ENCODE peak calls at places on chromosomes 4 and X, in eight cellular contexts. P is neural progenitor cell, R is fibroblast of lung, H is RWPE2, L is uterus, Q is lung, Z is H9, B is ovary. J is an unnamed sample.

GRCh38 chr4:40333921-40334352 is 1.2 kb upstream of the CHRNA9 start:
- DNase-seq in B (no peak), L (no peak), R (peak), Z (no peak), Q (no peak), H (peak), P (no peak), J (no peak)

GRCh38 chr4:113908829-113909228 is 70.6 kb downstream of the ARSJ start:
- DNase-seq in B (no peak), H (no peak), Z (no peak), Q (no peak), P (no peak), R (peak), L (no peak), J (no peak)

GRCh38 chrX:98379134-98379533 is 1495.4 kb downstream of the RPA4 start:
- DNase-seq in Z (peak), R (no peak), L (no peak), H (no peak), P (no peak), B (no peak), Q (no peak), J (no peak)

GRCh38 chrX:132718411-132718810 is 229.6 kb upstream of the MBNL3 start:
- DNase-seq in Q (no peak), R (no peak), Z (no peak), B (no peak), H (no peak), P (no peak), L (no peak), J (no peak)

GRCh38 chr4:47106561-47106960 is 75.2 kb downstream of the GABRB1 start:
- DNase-seq in P (no peak), H (no peak), R (peak), B (no peak), Q (no peak), L (no peak), Z (no peak), J (no peak)

GRCh38 chrX:37998586-37999267 is 7.6 kb upstream of the SYTL5 start:
- DNase-seq in B (no peak), P (no peak), Q (no peak), Z (no peak), R (peak), L (no peak), H (no peak), J (no peak)

GRCh38 chrX:11137543-11138139 is 26.5 kb downstream of the HCCS start:
- DNase-seq in Q (no peak), R (peak), Z (no peak), P (peak), H (no peak), L (no peak), B (no peak), J (no peak)

GRCh38 chrX:11180571-11180970 is 69.4 kb downstream of the HCCS start:
- DNase-seq in Q (no peak), H (no peak), B (no peak), R (peak), Z (no peak), L (no peak), P (no peak), J (no peak)

GRCh38 chr4:73839071-73839470 is 2.6 kb downstream of the CXCL6 start:
- DNase-seq in B (no peak), Q (no peak), Z (no peak), H (no peak), L (no peak), R (no peak), P (no peak), J (no peak)

GRCh38 chr4:137524642-137525384 is 7.5 kb downstream of the PCDH18 start:
- DNase-seq in Q (no peak), Z (no peak), L (no peak), R (peak), B (no peak), H (no peak), P (no peak), J (no peak)

GRCh38 chrX:46561931-46562721 is 11.4 kb upstream of the CHST7 start:
- DNase-seq in P (no peak), Q (peak), Z (no peak), L (no peak), B (no peak), R (no peak), H (no peak), J (no peak)

GRCh38 chrX:110143454-110144210 is 140.7 kb downstream of the TMEM164 start:
- DNase-seq in P (no peak), H (no peak), R (no peak), Z (no peak), B (no peak), L (no peak), Q (no peak), J (no peak)

GRCh38 chr4:59243038-59243437 is 1957.1 kb upstream of the ADGRL3 start:
- DNase-seq in H (no peak), Z (no peak), L (no peak), R (no peak), B (no peak), P (no peak), Q (no peak), J (no peak)

GRCh38 chr4:67700119-67700873 is 659 bp downstream of the UBA6 start:
- DNase-seq in Q (peak), R (peak), B (no peak), L (no peak), Z (no peak), H (no peak), P (no peak), J (no peak)

GRCh38 chr4:25280210-25280609 is 32.4 kb upstream of the ZCCHC4 start:
- DNase-seq in B (no peak), R (no peak), L (no peak), P (no peak), Q (no peak), H (no peak), Z (no peak), J (no peak)

GRCh38 chrX:30957753-30958152 is 68.7 kb upstream of the TAB3 start:
- DNase-seq in R (peak), H (no peak), L (no peak), P (no peak), Z (no peak), B (no peak), Q (no peak), J (no peak)

GRCh38 chrX:1481636-1482529 is 29.2 kb upstream of the ASMTL start:
- DNase-seq in L (no peak), Q (peak), P (peak), H (no peak), Z (peak), R (peak), B (peak), J (no peak)

GRCh38 chr4:81826336-81826735 is 354.6 kb upstream of the RASGEF1B start:
- DNase-seq in H (no peak), R (no peak), P (no peak), B (no peak), L (no peak), Z (no peak), Q (no peak), J (no peak)

GRCh38 chr4:81504685-81505598 is 33.2 kb upstream of the RASGEF1B start:
- DNase-seq in B (no peak), L (peak), H (no peak), P (no peak), Z (no peak), Q (peak), R (peak), J (no peak)

GRCh38 chr4:184596617-184597185 is 52.5 kb downstream of the CASP3 start:
- DNase-seq in Q (no peak), R (no peak), Z (no peak), P (no peak), L (no peak), H (no peak), B (no peak), J (no peak)

GRCh38 chr4:81355136-81355535 is 116.6 kb downstream of the RASGEF1B start:
- DNase-seq in Z (no peak), Q (no peak), H (no peak), P (peak), R (no peak), B (no peak), L (no peak), J (no peak)

GRCh38 chr4:31324814-31325213 is 604.6 kb downstream of the PCDH7 start:
- DNase-seq in L (no peak), P (no peak), B (no peak), H (no peak), Q (no peak), Z (no peak), R (no peak), J (no peak)

GRCh38 chrX:39258331-39258730 is 457.1 kb downstream of the MID1IP1 start:
- DNase-seq in L (no peak), P (peak), H (no peak), B (no peak), Q (no peak), Z (peak), R (no peak), J (no peak)

GRCh38 chr4:139511320-139511719 is 44.7 kb downstream of the SETD7 start:
- DNase-seq in H (no peak), R (no peak), B (no peak), Q (no peak), L (no peak), Z (no peak), P (no peak), J (no peak)

DNA sequence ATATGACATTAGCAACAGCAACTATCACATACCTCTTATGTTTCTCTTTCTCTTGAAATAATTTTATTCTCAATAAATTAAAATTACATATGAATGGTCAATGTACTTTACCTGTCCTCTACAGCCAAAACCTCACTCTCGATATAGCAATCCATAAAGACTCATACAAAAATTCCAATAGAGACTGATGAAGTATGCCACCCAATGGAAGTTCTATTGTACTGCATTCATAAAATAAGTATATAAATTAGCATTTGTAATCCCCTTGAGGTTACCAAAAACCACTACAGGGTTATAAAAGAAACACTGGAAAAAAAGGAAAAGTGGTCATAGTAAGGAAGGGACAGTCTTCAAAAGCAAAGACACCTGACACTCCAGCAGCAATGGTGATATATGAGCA is 32.8 kb downstream of the CLDN2 start:
- DNase-seq in R (peak), P (no peak), H (no peak), L (no peak), Z (no peak), B (no peak), Q (no peak), J (no peak)
- TF ChIP-seq CTCF in R (peak), P (peak), H (peak), L (no peak), Z (peak), B (no peak), Q (no peak), J (peak)

DNA sequence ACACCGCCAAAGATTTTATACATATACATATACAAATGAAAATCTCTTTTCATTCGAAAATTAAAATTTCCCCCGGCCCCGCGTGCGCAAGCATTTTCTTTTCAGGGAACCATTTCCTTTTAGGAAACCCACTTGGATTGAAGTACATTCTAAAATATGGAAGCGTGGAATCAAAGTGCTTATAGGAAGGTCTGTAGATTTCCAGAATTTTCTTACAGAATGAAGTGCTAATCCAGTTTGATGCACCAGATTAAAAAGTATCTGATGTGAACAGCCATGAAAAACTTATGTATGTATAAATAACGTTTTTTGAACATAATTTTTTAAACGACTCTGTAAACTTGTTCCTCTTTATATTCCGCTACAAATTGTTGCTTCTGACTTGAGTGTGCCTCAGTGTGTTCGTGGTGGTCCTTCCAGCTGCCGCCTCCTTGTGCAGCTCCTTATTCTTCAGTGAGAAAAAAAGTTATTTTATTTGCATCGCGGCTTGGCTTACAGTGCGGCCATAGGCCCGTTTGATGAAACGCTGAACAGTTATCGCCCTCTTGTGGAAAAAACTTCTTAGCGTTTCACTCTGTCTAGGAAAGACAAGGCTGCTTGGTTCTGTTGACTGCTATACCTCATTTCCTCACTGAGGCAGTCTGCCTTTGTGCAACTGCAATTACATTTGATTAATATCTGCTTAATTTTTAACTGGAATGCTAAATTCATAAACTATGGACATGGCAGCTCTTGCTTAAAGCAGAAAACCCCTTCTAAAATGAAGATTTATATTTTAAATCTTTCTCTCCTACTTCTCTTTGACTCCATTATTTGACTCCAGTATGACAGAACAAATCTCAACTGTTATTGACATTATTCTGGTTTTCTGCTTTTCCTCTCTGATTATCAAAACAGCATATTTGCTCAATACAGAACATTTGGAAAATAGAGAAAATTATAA is 4.7 kb upstream of the NKX6-1 start:
- DNase-seq in P (peak), B (no peak), Q (no peak), Z (no peak), R (peak), L (no peak), H (no peak), J (no peak)
- TF ChIP-seq CTCF in P (peak), B (no peak), Q (peak), Z (peak), R (peak), L (peak), H (peak), J (peak)

DNA sequence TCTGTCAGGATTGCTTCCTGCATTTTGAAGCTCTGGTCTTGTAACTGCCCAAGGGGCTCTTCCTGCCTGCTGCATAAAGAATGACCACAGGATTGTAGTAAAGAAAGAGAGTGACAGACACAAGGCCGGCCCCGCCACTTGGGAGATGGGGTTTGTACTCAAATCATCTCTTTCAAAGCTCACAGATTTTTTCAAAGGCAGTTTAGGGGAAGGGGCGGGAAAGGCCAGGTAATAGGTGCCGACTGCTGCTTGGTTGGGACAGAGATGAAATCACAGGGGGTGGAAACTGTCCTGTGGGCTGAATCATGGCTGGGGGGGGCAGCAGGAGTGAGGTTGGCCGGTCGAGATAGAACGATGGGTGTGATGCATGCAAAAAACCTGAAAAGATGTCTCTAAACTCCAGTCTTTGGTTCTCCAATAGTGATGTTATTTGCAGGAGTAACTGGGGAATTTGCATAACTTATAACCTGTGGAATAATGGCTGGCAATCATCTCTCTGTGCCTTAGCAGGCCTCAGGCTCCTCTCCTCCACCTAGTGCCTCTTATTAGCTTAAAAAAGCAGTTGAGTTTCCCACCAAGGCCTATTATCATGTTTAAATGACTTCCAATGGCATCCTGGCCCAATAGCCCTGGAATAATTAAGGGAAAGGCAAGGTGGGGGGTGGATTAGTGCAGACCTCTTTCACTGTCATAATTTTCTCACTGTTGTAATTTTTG is 778.4 kb upstream of the FRG1 start:
- DNase-seq in R (no peak), H (no peak), Z (peak), L (no peak), P (peak), Q (no peak), B (no peak), J (no peak)
- TF ChIP-seq CTCF in R (no peak), H (no peak), Z (no peak), L (no peak), P (no peak), Q (no peak), B (no peak), J (no peak)

DNA sequence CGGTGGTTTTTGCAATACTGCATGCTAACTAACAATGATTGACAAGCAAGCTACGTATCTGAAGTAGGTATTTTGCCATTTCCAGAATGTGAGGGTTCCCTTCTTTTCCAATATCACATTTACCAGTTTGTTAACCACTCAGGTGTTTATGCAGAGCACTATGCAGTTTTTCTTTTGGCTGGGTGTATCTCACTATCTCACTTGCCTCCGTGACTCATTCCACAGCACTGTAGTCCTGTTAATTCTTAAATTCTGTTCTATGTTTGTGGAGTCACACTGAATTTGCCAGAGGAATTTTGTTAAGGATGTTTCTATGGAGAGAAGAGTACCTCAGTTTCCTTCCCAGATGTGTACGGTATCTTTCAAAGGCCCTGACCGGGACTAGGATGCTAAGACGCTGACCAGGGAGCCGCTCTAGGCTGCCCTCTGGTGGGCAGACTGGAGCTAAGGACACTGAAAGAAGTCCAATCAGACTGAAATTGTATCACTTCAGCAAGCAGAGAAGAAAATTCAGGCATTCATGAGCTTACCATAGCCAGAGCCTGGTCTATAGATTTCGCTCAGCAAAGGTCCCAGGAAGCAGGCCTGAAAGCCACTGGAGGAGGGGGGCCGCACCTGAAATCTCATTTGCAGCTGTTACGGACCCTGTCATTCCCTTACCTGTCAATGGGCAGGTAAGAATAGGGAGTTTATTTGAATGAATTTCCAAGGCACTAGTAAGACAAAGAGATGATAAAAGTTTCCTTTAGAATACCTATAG is 388.4 kb upstream of the SPOCK3 start:
- DNase-seq in R (peak), Q (no peak), B (peak), H (no peak), L (no peak), P (peak), Z (peak), J (peak)
- TF ChIP-seq CTCF in R (peak), Q (no peak), B (no peak), H (peak), L (no peak), P (peak), Z (peak), J (peak)

DNA sequence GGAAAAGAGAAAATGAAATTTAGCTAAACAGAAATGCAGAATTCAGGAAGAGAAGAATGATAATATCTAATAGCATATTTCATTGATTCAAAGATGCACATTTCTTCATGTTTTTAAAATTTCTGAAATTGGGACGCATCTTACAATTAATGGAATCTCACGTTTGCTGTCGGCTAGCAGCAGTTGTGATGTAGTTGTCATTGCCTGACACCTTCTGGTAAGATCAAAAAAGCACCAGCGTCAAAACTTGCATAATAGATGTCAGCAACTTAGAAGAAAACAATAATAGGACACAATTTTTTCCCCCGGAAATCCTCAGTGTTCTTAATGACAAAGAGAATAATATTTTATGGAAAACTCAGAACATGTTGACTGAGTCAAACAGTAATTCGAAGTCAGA is 29.8 kb upstream of the SLC7A3 start:
- DNase-seq in Z (no peak), B (no peak), P (peak), L (no peak), R (no peak), Q (no peak), H (no peak), J (no peak)
- TF ChIP-seq CTCF in Z (peak), B (no peak), P (peak), L (no peak), R (no peak), Q (no peak), H (peak), J (peak)